ENCODE peak calls at places on chromosome 11, in five cellular contexts. S, W, T, A and O are unnamed samples.

GRCh38 chr11:13668957-13669521 is 571 bp downstream of the FAR1 start:
- DNase-seq in S (peak; percentile 70), W (peak; percentile 19), T (peak; percentile 54), A (peak; percentile 49), O (peak; percentile 27)

GRCh38 chr11:117395476-117395875 is 67.8 kb downstream of the CEP164 start:
- DNase-seq in S (no peak), W (no peak), T (no peak), A (no peak), O (no peak)

GRCh38 chr11:70532728-70533127 is 134.4 kb downstream of the CTTN start:
- DNase-seq in S (no peak), W (no peak), T (no peak), A (no peak), O (no peak)

GRCh38 chr11:8721740-8722139 is 39.1 kb downstream of the RPL27A start:
- DNase-seq in S (no peak), W (no peak), T (no peak), A (no peak), O (no peak)

GRCh38 chr11:125164422-125165110 is at the start of gene PKNOX2:
- DNase-seq in S (peak; percentile 92), W (peak; percentile 88), T (peak; percentile 63), A (peak; percentile 91), O (peak; percentile 78)

GRCh38 chr11:68013611-68014156 is 3.6 kb downstream of the ALDH3B1 start:
- DNase-seq in S (no peak), W (no peak), T (no peak), A (no peak), O (no peak)

GRCh38 chr11:70064726-70065317 is 13.3 kb upstream of the ANO1 start:
- DNase-seq in S (no peak), W (no peak), T (no peak), A (no peak), O (no peak)

GRCh38 chr11:119431523-119431922 is 8.6 kb upstream of the THY1 start:
- DNase-seq in S (no peak), W (no peak), T (no peak), A (no peak), O (no peak)

GRCh38 chr11:117230286-117230961 is 1.4 kb downstream of the PCSK7 start:
- DNase-seq in S (no peak), W (no peak), T (peak; percentile 61), A (no peak), O (no peak)

GRCh38 chr11:44748606-44749005 is 21.8 kb downstream of the TSPAN18 start:
- DNase-seq in S (no peak), W (no peak), T (no peak), A (no peak), O (no peak)

GRCh38 chr11:83687787-83688186 is 401.6 kb upstream of the CCDC90B start:
- DNase-seq in S (no peak), W (no peak), T (no peak), A (no peak), O (no peak)

GRCh38 chr11:9170450-9170849 is 79.1 kb upstream of the SCUBE2 start:
- DNase-seq in S (no peak), W (no peak), T (no peak), A (no peak), O (no peak)

GRCh38 chr11:78853521-78853920 is 278.9 kb upstream of the NARS2 start:
- DNase-seq in S (no peak), W (no peak), T (no peak), A (no peak), O (no peak)

GRCh38 chr11:80844110-80844509 is 1403.3 kb upstream of the TENM4 start:
- DNase-seq in S (no peak), W (no peak), T (no peak), A (peak; percentile 60), O (no peak)

GRCh38 chr11:78767409-78767932 is 192.8 kb upstream of the NARS2 start:
- DNase-seq in S (no peak), W (no peak), T (no peak), A (no peak), O (no peak)

GRCh38 chr11:56842829-56843794 is 94.6 kb upstream of the OR9G4 start:
- DNase-seq in S (no peak), W (no peak), T (no peak), A (no peak), O (no peak)

GRCh38 chr11:121829159-121829643 is 286.8 kb downstream of the BLID start:
- DNase-seq in S (peak; percentile 52), W (no peak), T (no peak), A (no peak), O (no peak)

GRCh38 chr11:61480936-61481335 is 27.6 kb upstream of the LRRC10B start:
- DNase-seq in S (no peak), W (peak; percentile 72), T (no peak), A (peak; percentile 91), O (peak; percentile 32)

GRCh38 chr11:103596323-103596722 is 440.1 kb upstream of the DDI1 start:
- DNase-seq in S (no peak), W (no peak), T (no peak), A (no peak), O (no peak)

GRCh38 chr11:70498171-70498571 is 99.8 kb downstream of the CTTN start:
- DNase-seq in S (peak; percentile 42), W (no peak), T (no peak), A (no peak), O (no peak)

GRCh38 chr11:43649921-43650320 is 30.6 kb upstream of the HSD17B12 start:
- DNase-seq in S (no peak), W (no peak), T (no peak), A (no peak), O (no peak)

GRCh38 chr11:118111019-118111743 is 24.4 kb upstream of the SMIM35 start:
- DNase-seq in S (no peak), W (no peak), T (no peak), A (no peak), O (no peak)

GRCh38 chr11:11611381-11611780 is 10.4 kb downstream of the GALNT18 start:
- DNase-seq in S (no peak), W (no peak), T (no peak), A (no peak), O (no peak)

GRCh38 chr11:133943950-133944698 is 12.6 kb downstream of the IGSF9B start:
- DNase-seq in S (peak; percentile 38), W (no peak), T (no peak), A (no peak), O (no peak)

GRCh38 chr11:128685383-128686044 is 8.4 kb upstream of the FLI1 start:
- DNase-seq in S (no peak), W (no peak), T (peak; percentile 28), A (peak; percentile 25), O (no peak)

GRCh38 chr11:65115361-65116082 is 2.0 kb downstream of the ZNHIT2 start:
- DNase-seq in S (no peak), W (no peak), T (no peak), A (no peak), O (no peak)

GRCh38 chr11:68806931-68807844 is 34.5 kb downstream of the CPT1A start:
- DNase-seq in S (no peak), W (no peak), T (no peak), A (no peak), O (no peak)

GRCh38 chr11:10366568-10367331 is 61.9 kb downstream of the ADM start:
- DNase-seq in S (peak; percentile 88), W (peak; percentile 70), T (peak; percentile 68), A (peak; percentile 99), O (peak; percentile 76)

GRCh38 chr11:129324533-129325175 is 51.0 kb upstream of the BARX2 start:
- DNase-seq in S (peak; percentile 64), W (no peak), T (no peak), A (no peak), O (no peak)

GRCh38 chr11:66247295-66247694 is 21.1 kb upstream of the RAB1B start:
- DNase-seq in S (no peak), W (no peak), T (no peak), A (no peak), O (no peak)

GRCh38 chr11:65651589-65652510 is 10.9 kb downstream of the RELA start:
- DNase-seq in S (peak; percentile 58), W (no peak), T (no peak), A (peak; percentile 29), O (no peak)

GRCh38 chr11:119758291-119758690 is 29.3 kb upstream of the NECTIN1 start:
- DNase-seq in S (peak; percentile 3), W (no peak), T (no peak), A (no peak), O (no peak)

GRCh38 chr11:1830500-1831223 is 4.1 kb upstream of the SYT8 start:
- DNase-seq in S (no peak), W (no peak), T (no peak), A (no peak), O (no peak)

GRCh38 chr11:75035911-75036536 is 47.3 kb downstream of the NEU3 start:
- DNase-seq in S (no peak), W (no peak), T (no peak), A (no peak), O (no peak)

GRCh38 chr11:134120143-134120850 is 51.4 kb downstream of the JAM3 start:
- DNase-seq in S (peak; percentile 64), W (no peak), T (no peak), A (no peak), O (no peak)

GRCh38 chr11:126547691-126548090 is 192.2 kb downstream of the ST3GAL4 start:
- DNase-seq in S (no peak), W (no peak), T (no peak), A (no peak), O (no peak)